ENCODE peak calls at places on chromosomes 7 and 10, in seven cellular contexts. B, F, O, Z, K, R and C are unnamed samples.

GRCh38 chr7:12770227-12770975 is 83.0 kb downstream of the ARL4A start:
- DNase-seq in B (no peak), F (peak; percentile 18), O (no peak), Z (peak; percentile 54), K (peak; percentile 36), R (no peak), C (no peak)

GRCh38 chr10:84348860-84349259 is 20.5 kb downstream of the CCSER2 start:
- DNase-seq in B (no peak), F (no peak), O (peak; percentile 88), Z (no peak), K (no peak), R (no peak), C (no peak)

GRCh38 chr7:102395620-102395957 is 574 bp upstream of the PRKRIP1 start:
- DNase-seq in B (no peak), F (no peak), O (no peak), Z (no peak), K (no peak), R (no peak), C (peak; percentile 16)

GRCh38 chr7:87312215-87312865 is 33.1 kb upstream of the CROT start:
- DNase-seq in B (peak; percentile 69), F (no peak), O (peak; percentile 33), Z (peak; percentile 62), K (peak; percentile 66), R (no peak), C (peak; percentile 54)

GRCh38 chr10:103506061-103506460 is 12.6 kb downstream of the NEURL1 start:
- DNase-seq in B (no peak), F (no peak), O (no peak), Z (no peak), K (no peak), R (no peak), C (no peak)

GRCh38 chr7:134290286-134290685 is 26.4 kb downstream of the SLC35B4 start:
- DNase-seq in B (no peak), F (no peak), O (peak; percentile 13), Z (no peak), K (peak; percentile 64), R (no peak), C (no peak)

GRCh38 chr7:105044449-105045081 is 30.6 kb downstream of the KMT2E start:
- DNase-seq in B (no peak), F (no peak), O (no peak), Z (no peak), K (no peak), R (no peak), C (no peak)

GRCh38 chr7:46775776-46776175 is 806.1 kb downstream of the TNS3 start:
- DNase-seq in B (no peak), F (no peak), O (no peak), Z (no peak), K (no peak), R (no peak), C (no peak)

GRCh38 chr10:77237120-77237519 is 400.5 kb downstream of the KCNMA1 start:
- DNase-seq in B (no peak), F (no peak), O (no peak), Z (no peak), K (no peak), R (no peak), C (no peak)

GRCh38 chr10:114879093-114879492 is 57.5 kb downstream of the FHIP2A start:
- DNase-seq in B (no peak), F (no peak), O (no peak), Z (no peak), K (no peak), R (no peak), C (no peak)

GRCh38 chr7:24239260-24239659 is 44.7 kb upstream of the NPY start:
- DNase-seq in B (no peak), F (no peak), O (no peak), Z (no peak), K (no peak), R (no peak), C (no peak)

DNA sequence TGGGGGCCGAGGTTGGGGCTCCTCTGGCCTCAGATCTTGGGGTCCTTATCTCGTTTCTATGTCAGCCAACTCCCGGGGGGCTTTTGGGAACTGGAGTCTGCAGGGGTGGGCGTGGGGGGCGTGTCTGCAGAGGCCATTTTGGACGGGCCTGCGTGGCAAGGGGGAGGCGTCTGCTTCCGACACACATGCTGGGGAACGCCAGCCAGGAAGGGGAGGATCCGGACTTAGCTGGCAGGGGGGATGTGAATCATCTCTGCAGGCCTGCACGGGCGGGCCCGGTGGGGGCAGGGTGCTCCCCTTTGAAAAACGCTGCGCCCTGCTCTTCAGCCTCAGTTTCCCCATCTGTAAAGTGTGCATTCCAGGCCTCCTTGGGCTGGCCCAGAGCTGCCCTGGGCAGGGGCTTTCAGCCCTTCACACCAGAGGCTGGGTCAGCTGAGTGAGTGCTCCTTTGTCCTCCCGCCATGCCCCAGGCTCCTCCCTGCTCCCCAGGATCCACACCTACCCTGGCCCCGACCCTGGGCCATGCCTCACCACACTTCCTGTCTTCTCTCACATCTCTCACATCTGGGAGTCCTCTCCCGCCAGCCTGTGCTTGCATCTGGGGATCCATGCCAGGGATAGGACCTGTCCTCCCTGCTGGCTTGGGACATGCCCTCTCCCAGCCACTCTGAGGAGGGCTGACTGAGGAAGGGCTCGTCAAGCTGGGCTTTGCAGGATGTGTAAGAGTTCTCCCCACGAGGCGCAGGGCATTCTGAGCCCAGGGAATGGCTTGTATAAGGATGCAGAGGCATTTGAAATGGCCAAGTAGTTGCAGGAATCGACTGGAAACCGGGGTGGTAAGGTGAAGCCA is 172.6 kb upstream of the TNRC18 start:
- DNase-seq in B (peak; percentile 69), F (peak; percentile 80), O (peak; percentile 94), Z (peak; percentile 41), K (peak; percentile 91), R (peak; percentile 41), C (no peak)
- H3K27ac ChIP-seq in B (peak overlapping the region; percentile 95), F (peak overlapping the region; percentile 79), O (peak overlapping the region; percentile 78), Z (peak overlapping the region; percentile 38), K (peak overlapping the region; percentile 90), R (peak overlapping the region; percentile 12), C (no peak overlapping the region)

DNA sequence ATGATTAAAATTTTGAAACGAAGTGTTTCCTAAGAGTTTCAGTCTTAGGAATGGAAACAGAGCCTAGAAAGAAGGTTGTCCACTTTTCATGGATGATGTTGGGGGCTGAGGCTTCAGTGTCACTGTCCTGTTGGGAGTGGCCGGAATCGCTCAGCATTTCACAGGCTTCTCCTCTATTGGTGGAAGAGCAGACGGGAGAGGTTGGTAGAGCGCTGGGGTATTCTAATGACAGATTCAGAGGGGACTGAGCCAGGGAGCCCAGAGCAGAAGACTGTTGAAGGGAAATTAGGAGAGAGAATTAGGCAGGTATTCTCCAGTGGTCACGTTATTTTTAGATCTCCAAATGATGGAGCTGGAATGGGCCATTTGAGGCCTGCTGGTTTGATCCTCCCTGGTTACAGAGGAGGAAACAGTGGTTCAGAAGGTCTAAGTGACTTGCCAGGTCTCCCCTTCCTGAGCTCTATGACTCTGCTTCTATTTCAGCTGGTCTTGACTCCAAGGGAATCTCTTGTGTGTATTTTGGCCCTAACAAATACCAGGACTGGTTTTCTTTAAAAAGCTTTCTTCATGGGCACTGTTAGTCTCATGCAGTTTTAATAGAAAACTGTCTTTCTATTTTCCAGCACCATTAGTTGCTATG is 35.7 kb upstream of the EEPD1 start:
- DNase-seq in B (no peak), F (no peak), O (no peak), Z (no peak), K (no peak), R (no peak), C (no peak)
- H3K4me1 ChIP-seq in B (peaks cover 25% of the 10 kb centered on the region), F (peaks cover 46% of the 10 kb centered on the region), O (peaks cover 44% of the 10 kb centered on the region), Z (peaks cover 16% of the 10 kb centered on the region), K (peaks cover 55% of the 10 kb centered on the region), R (peaks cover 47% of the 10 kb centered on the region), C (peaks cover 14% of the 10 kb centered on the region)

GRCh38 chr7:157539521-157539920 is 202.7 kb downstream of the DNAJB6 start:
- DNase-seq in B (no peak), F (no peak), O (no peak), Z (no peak), K (no peak), R (no peak), C (no peak)

GRCh38 chr7:157541796-157542668 is 205.2 kb downstream of the DNAJB6 start:
- DNase-seq in B (no peak), F (no peak), O (no peak), Z (no peak), K (no peak), R (no peak), C (no peak)

GRCh38 chr7:157540020-157540419 is 203.2 kb downstream of the DNAJB6 start:
- DNase-seq in B (no peak), F (no peak), O (no peak), Z (no peak), K (no peak), R (no peak), C (no peak)

GRCh38 chr7:157541295-157541608 is 204.4 kb downstream of the DNAJB6 start:
- DNase-seq in B (no peak), F (no peak), O (no peak), Z (no peak), K (no peak), R (no peak), C (no peak)

GRCh38 chr7:157540606-157541294 is 203.9 kb downstream of the DNAJB6 start:
- DNase-seq in B (no peak), F (no peak), O (no peak), Z (no peak), K (no peak), R (no peak), C (no peak)
- H3K9me3 ChIP-seq in B (no peaks in the 10 kb centered on the region), F (no peaks in the 10 kb centered on the region), O (no peaks in the 10 kb centered on the region), Z (no peaks in the 10 kb centered on the region), K (no peaks in the 10 kb centered on the region), R (no peaks in the 10 kb centered on the region), C (no peaks in the 10 kb centered on the region)

GRCh38 chr10:8417631-8418030 is 363.1 kb downstream of the GATA3 start:
- DNase-seq in B (no peak), F (no peak), O (no peak), Z (no peak), K (no peak), R (no peak), C (no peak)
- H3K27ac ChIP-seq in B (no peak overlapping the region), F (no peak overlapping the region), O (no peak overlapping the region), Z (no peak overlapping the region), K (no peak overlapping the region), R (no peak overlapping the region), C (no peak overlapping the region)

DNA sequence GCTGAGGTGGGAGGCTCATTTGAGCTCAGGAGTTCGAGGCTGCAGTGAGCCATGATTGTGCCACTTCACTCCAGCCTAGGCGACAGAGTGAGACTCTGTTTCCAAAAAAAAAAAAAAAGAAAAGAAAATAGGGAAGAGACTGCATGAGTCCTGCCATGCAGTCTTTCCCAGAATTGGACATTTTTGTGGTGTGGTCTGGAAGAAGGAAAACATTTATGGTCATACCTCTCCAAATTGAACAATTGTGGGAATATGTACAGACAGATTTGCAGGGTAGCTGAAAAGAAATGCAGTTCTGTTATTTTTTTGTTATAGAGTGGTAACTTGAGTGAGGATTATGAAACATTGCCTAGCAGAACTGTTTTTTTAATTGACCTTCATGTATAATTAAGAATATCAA is 198.1 kb downstream of the AUTS2 start:
- DNase-seq in B (no peak), F (no peak), O (no peak), Z (no peak), K (no peak), R (no peak), C (no peak)
- H3K4me1 ChIP-seq in B (no peaks in the 10 kb centered on the region), F (peaks cover 25% of the 10 kb centered on the region), O (no peaks in the 10 kb centered on the region), Z (peaks cover 12% of the 10 kb centered on the region), K (peaks cover 20% of the 10 kb centered on the region), R (peaks cover 12% of the 10 kb centered on the region), C (no peaks in the 10 kb centered on the region)

DNA sequence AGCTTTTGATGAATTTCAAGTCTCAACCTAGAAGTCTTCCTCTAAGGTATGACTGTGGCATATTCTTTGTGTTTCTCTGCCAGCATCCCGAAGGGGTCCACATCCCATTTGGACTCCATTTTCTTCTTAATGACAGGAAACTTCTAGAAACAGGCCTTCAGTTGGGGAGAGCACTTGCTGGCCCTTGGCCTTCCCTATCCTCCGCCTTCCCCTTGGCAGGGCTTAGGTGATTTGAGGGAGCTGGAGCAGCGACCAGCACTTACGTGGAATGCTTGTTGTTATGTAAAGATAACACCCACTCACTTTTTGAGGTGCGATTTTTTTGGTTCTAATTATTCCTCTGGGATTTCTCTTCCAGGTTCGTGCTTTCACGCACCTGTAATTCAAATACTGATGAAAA is 42.9 kb upstream of the ZNF716 start:
- DNase-seq in B (no peak), F (no peak), O (no peak), Z (no peak), K (no peak), R (no peak), C (no peak)
- H3K9me3 ChIP-seq in B (no peaks in the 10 kb centered on the region), F (no peaks in the 10 kb centered on the region), O (peaks cover 4% of the 10 kb centered on the region), Z (no peaks in the 10 kb centered on the region), K (no peaks in the 10 kb centered on the region), R (no peaks in the 10 kb centered on the region), C (no peaks in the 10 kb centered on the region)